ENCODE peak calls at places on chromosome 20, in four cellular contexts. One of them, this sample, is unnamed.

GRCh38 chr20:38343107-38343797 is 3.0 kb upstream of the LBP start:
- DNase-seq in fibroblast of pulmonary artery: peak
- DNase-seq in mucosa of descending colon: peak
- DNase-seq in mammary epithelial cell: no peak
- DNase-seq in this sample: no peak

GRCh38 chr20:62942456-62942855 is 4.5 kb downstream of the GID8 start:
- DNase-seq in fibroblast of pulmonary artery: no peak
- DNase-seq in mucosa of descending colon: no peak
- DNase-seq in mammary epithelial cell: no peak
- DNase-seq in this sample: no peak

GRCh38 chr20:17377222-17377621 is 150.4 kb downstream of the PCSK2 start:
- DNase-seq in fibroblast of pulmonary artery: no peak
- DNase-seq in mucosa of descending colon: no peak
- DNase-seq in mammary epithelial cell: no peak
- DNase-seq in this sample: no peak

GRCh38 chr20:32207626-32208498 is at the start of the genes PLAGL2 and POFUT1:
- DNase-seq in fibroblast of pulmonary artery: peak
- DNase-seq in mucosa of descending colon: peak
- DNase-seq in mammary epithelial cell: peak
- DNase-seq in this sample: peak

GRCh38 chr20:34892671-34893070 is 16.3 kb downstream of the ACSS2 start:
- DNase-seq in fibroblast of pulmonary artery: no peak
- DNase-seq in mucosa of descending colon: no peak
- DNase-seq in mammary epithelial cell: no peak
- DNase-seq in this sample: no peak

GRCh38 chr20:3751664-3752385 is 15.7 kb downstream of the ADISSP start:
- DNase-seq in fibroblast of pulmonary artery: no peak
- DNase-seq in mucosa of descending colon: peak
- DNase-seq in mammary epithelial cell: no peak
- DNase-seq in this sample: no peak

GRCh38 chr20:15703171-15703911 is 869.9 kb downstream of the KIF16B start:
- DNase-seq in fibroblast of pulmonary artery: peak
- DNase-seq in mucosa of descending colon: no peak
- DNase-seq in mammary epithelial cell: peak
- DNase-seq in this sample: no peak

GRCh38 chr20:48695738-48696137 is 132.1 kb downstream of the PREX1 start:
- DNase-seq in fibroblast of pulmonary artery: no peak
- DNase-seq in mucosa of descending colon: no peak
- DNase-seq in mammary epithelial cell: no peak
- DNase-seq in this sample: no peak

GRCh38 chr20:14921546-14921945 is 584.1 kb upstream of the FLRT3 start:
- DNase-seq in fibroblast of pulmonary artery: no peak
- DNase-seq in mucosa of descending colon: no peak
- DNase-seq in mammary epithelial cell: peak
- DNase-seq in this sample: no peak

DNA sequence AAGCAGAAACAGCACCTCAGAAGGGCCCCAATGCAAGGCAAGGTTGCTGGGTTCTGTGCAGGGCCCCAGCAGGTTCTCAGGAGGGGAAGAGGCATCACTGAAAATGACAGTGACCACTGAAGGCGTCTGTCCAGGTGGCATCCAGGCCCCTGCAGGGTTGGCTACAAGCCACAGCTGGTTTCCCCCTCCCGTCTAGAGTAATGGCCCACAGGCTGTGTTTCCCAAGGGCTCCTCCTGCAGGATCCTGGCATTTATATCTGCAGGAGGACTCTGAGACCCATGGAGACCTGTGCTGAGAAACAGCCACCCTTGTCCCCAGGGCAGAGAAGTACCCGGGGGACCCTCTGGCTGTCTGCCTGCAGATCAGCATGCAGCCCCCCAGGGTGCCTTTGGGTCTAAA is 205.1 kb downstream of the TAF4 start:
- DNase-seq in fibroblast of pulmonary artery: no peak
- DNase-seq in mucosa of descending colon: no peak
- DNase-seq in mammary epithelial cell: no peak
- DNase-seq in this sample: no peak
- TF ChIP-seq CTCF in fibroblast of pulmonary artery: no peak
- TF ChIP-seq CTCF in mucosa of descending colon: no peak
- TF ChIP-seq CTCF in mammary epithelial cell: no peak
- TF ChIP-seq CTCF in this sample: no peak

GRCh38 chr20:44597516-44597915 is 15.1 kb downstream of the PKIG start:
- DNase-seq in fibroblast of pulmonary artery: no peak
- DNase-seq in mucosa of descending colon: no peak
- DNase-seq in mammary epithelial cell: no peak
- DNase-seq in this sample: peak
- H3K4me3 ChIP-seq in fibroblast of pulmonary artery: no peak
- H3K4me3 ChIP-seq in mucosa of descending colon: no peak
- H3K4me3 ChIP-seq in mammary epithelial cell: no peak
- H3K4me3 ChIP-seq in this sample: no peak

DNA sequence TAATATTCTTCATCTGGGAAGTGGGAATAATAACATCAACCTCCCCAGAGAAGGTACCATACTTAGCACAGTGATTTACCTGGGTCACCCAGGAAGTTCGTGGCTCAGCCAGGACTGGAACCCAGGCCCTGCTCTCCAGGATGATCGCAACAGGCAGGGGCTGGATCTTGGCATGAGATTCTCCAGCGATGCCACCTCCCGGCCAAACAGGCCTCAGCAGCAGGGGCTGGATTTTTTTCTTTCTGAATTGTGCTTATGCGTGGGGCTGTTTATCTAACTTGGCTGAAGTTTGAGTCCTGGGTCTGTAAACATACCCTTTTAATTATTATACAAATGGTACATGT is 129.5 kb upstream of the PTPN1 start:
- DNase-seq in fibroblast of pulmonary artery: peak
- DNase-seq in mucosa of descending colon: no peak
- DNase-seq in mammary epithelial cell: peak
- DNase-seq in this sample: no peak
- TF ChIP-seq CTCF in fibroblast of pulmonary artery: peak
- TF ChIP-seq CTCF in mucosa of descending colon: no peak
- TF ChIP-seq CTCF in mammary epithelial cell: peak
- TF ChIP-seq CTCF in this sample: peak

DNA sequence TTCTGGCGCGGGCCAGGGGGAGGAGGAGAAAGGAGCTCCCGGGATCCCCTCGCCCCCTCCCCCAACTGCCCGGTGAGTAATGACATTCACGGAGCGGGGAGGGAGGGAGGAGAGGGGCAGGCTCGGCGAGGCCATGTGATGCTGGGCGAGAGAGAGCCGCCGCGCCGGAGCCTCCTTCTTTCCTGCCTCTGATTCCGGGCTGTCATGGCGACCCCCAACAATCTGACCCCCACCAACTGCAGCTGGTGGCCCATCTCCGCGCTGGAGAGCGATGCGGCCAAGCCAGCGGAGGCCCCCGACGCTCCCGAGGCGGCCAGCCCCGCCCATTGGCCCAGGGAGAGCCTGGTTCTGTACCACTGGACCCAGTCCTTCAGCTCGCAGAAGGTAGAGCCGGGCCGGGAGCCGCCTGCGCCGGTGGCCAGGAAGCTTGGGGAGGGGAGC is at the start of gene GDAP1L1:
- DNase-seq in fibroblast of pulmonary artery: no peak
- DNase-seq in mucosa of descending colon: no peak
- DNase-seq in mammary epithelial cell: no peak
- DNase-seq in this sample: no peak
- H3K4me3 ChIP-seq in fibroblast of pulmonary artery: no peak
- H3K4me3 ChIP-seq in mucosa of descending colon: no peak
- H3K4me3 ChIP-seq in mammary epithelial cell: no peak
- H3K4me3 ChIP-seq in this sample: peak

GRCh38 chr20:43244647-43245046 is 54.9 kb upstream of the PTPRT start:
- DNase-seq in fibroblast of pulmonary artery: no peak
- DNase-seq in mucosa of descending colon: no peak
- DNase-seq in mammary epithelial cell: no peak
- DNase-seq in this sample: no peak

GRCh38 chr20:43248341-43248740 is 58.6 kb upstream of the PTPRT start:
- DNase-seq in fibroblast of pulmonary artery: no peak
- DNase-seq in mucosa of descending colon: no peak
- DNase-seq in mammary epithelial cell: no peak
- DNase-seq in this sample: no peak

GRCh38 chr20:43247361-43247760 is 57.7 kb upstream of the PTPRT start:
- DNase-seq in fibroblast of pulmonary artery: no peak
- DNase-seq in mucosa of descending colon: no peak
- DNase-seq in mammary epithelial cell: no peak
- DNase-seq in this sample: no peak

GRCh38 chr20:43241057-43241702 is 51.5 kb upstream of the PTPRT start:
- DNase-seq in fibroblast of pulmonary artery: no peak
- DNase-seq in mucosa of descending colon: no peak
- DNase-seq in mammary epithelial cell: no peak
- DNase-seq in this sample: no peak

GRCh38 chr20:43243672-43244269 is 54.1 kb upstream of the PTPRT start:
- DNase-seq in fibroblast of pulmonary artery: no peak
- DNase-seq in mucosa of descending colon: peak
- DNase-seq in mammary epithelial cell: no peak
- DNase-seq in this sample: no peak
- TF ChIP-seq CTCF in fibroblast of pulmonary artery: no peak
- TF ChIP-seq CTCF in mucosa of descending colon: no peak
- TF ChIP-seq CTCF in mammary epithelial cell: no peak
- TF ChIP-seq CTCF in this sample: peak

GRCh38 chr20:57372157-57372556 is 19.0 kb upstream of the RBM38 start:
- DNase-seq in fibroblast of pulmonary artery: no peak
- DNase-seq in mucosa of descending colon: no peak
- DNase-seq in mammary epithelial cell: no peak
- DNase-seq in this sample: no peak

GRCh38 chr20:57371363-57371762 is 19.8 kb upstream of the RBM38 start:
- DNase-seq in fibroblast of pulmonary artery: no peak
- DNase-seq in mucosa of descending colon: no peak
- DNase-seq in mammary epithelial cell: no peak
- DNase-seq in this sample: no peak

GRCh38 chr20:57372581-57373350 is 18.4 kb upstream of the RBM38 start:
- DNase-seq in fibroblast of pulmonary artery: no peak
- DNase-seq in mucosa of descending colon: no peak
- DNase-seq in mammary epithelial cell: no peak
- DNase-seq in this sample: no peak

GRCh38 chr20:57369601-57370000 is 18.5 kb downstream of the RAE1 start:
- DNase-seq in fibroblast of pulmonary artery: no peak
- DNase-seq in mucosa of descending colon: no peak
- DNase-seq in mammary epithelial cell: no peak
- DNase-seq in this sample: peak

GRCh38 chr20:57370316-57370715 is 19.3 kb downstream of the RAE1 start:
- DNase-seq in fibroblast of pulmonary artery: no peak
- DNase-seq in mucosa of descending colon: no peak
- DNase-seq in mammary epithelial cell: no peak
- DNase-seq in this sample: no peak
- H3K4me3 ChIP-seq in fibroblast of pulmonary artery: no peak
- H3K4me3 ChIP-seq in mucosa of descending colon: no peak
- H3K4me3 ChIP-seq in mammary epithelial cell: no peak
- H3K4me3 ChIP-seq in this sample: no peak

GRCh38 chr20:7470912-7471311 is 469.3 kb downstream of the HAO1 start:
- DNase-seq in fibroblast of pulmonary artery: no peak
- DNase-seq in mucosa of descending colon: no peak
- DNase-seq in mammary epithelial cell: no peak
- DNase-seq in this sample: no peak
- TF ChIP-seq CTCF in fibroblast of pulmonary artery: no peak
- TF ChIP-seq CTCF in mucosa of descending colon: no peak
- TF ChIP-seq CTCF in mammary epithelial cell: no peak
- TF ChIP-seq CTCF in this sample: no peak

GRCh38 chr20:46872315-46873211 is 22.1 kb upstream of the EYA2 start:
- DNase-seq in fibroblast of pulmonary artery: peak
- DNase-seq in mucosa of descending colon: no peak
- DNase-seq in mammary epithelial cell: no peak
- DNase-seq in this sample: no peak
- H3K4me3 ChIP-seq in fibroblast of pulmonary artery: no peak
- H3K4me3 ChIP-seq in mucosa of descending colon: no peak
- H3K4me3 ChIP-seq in mammary epithelial cell: no peak
- H3K4me3 ChIP-seq in this sample: no peak

DNA sequence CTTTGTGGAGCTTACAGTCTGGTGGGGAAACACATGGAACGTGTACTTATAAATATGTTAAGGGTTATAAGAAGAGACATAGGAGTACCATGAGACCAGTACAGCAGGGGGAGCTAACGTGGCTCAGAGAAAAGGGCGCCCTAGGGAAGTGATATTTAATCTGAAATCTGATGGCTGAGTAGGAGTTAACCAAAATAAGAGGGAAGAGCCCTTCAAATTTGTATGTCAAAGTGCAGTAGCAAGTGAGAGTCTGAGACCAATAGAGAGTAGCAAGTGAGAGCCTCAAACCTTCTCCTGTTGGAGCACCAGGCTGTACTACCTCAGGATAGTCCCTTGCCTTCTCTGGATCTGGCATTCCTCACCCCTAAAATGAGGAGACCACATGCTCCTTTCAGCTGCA is 6.1 kb upstream of the PKIG start:
- DNase-seq in fibroblast of pulmonary artery: peak
- DNase-seq in mucosa of descending colon: peak
- DNase-seq in mammary epithelial cell: no peak
- DNase-seq in this sample: no peak
- TF ChIP-seq CTCF in fibroblast of pulmonary artery: peak
- TF ChIP-seq CTCF in mucosa of descending colon: no peak
- TF ChIP-seq CTCF in mammary epithelial cell: no peak
- TF ChIP-seq CTCF in this sample: peak